ENCODE peak calls at places on chromosomes 6 and 20, in five cellular contexts. One of them, this sample, is unnamed.

GRCh38 chr6:160042014-160042773 is 73.3 kb downstream of the IGF2R start:
- DNase-seq in C1 segment of cervical spinal cord: no peak
- DNase-seq in GM12891: no peak
- DNase-seq in ascending aorta: no peak
- DNase-seq in COR-L47: no peak
- DNase-seq in this sample: no peak

GRCh38 chr6:44056392-44057237 is 70.6 kb downstream of the MRPL14 start:
- DNase-seq in C1 segment of cervical spinal cord: no peak
- DNase-seq in GM12891: no peak
- DNase-seq in ascending aorta: peak
- DNase-seq in COR-L47: no peak
- DNase-seq in this sample: no peak

GRCh38 chr6:135692426-135692825 is 159.1 kb upstream of the PDE7B start:
- DNase-seq in C1 segment of cervical spinal cord: no peak
- DNase-seq in GM12891: no peak
- DNase-seq in ascending aorta: no peak
- DNase-seq in COR-L47: no peak
- DNase-seq in this sample: no peak

GRCh38 chr6:21467091-21467490 is 126.5 kb upstream of the SOX4 start:
- DNase-seq in C1 segment of cervical spinal cord: no peak
- DNase-seq in GM12891: no peak
- DNase-seq in ascending aorta: no peak
- DNase-seq in COR-L47: no peak
- DNase-seq in this sample: no peak

GRCh38 chr20:47720636-47721427 is 64.4 kb downstream of the SULF2 start:
- DNase-seq in C1 segment of cervical spinal cord: no peak
- DNase-seq in GM12891: no peak
- DNase-seq in ascending aorta: no peak
- DNase-seq in COR-L47: no peak
- DNase-seq in this sample: no peak

GRCh38 chr6:136076496-136076895 is 173.6 kb downstream of the MTFR2 start:
- DNase-seq in C1 segment of cervical spinal cord: no peak
- DNase-seq in GM12891: no peak
- DNase-seq in ascending aorta: no peak
- DNase-seq in COR-L47: no peak
- DNase-seq in this sample: no peak

GRCh38 chr6:13848553-13849150 is 34.3 kb upstream of the MCUR1 start:
- DNase-seq in C1 segment of cervical spinal cord: no peak
- DNase-seq in GM12891: no peak
- DNase-seq in ascending aorta: no peak
- DNase-seq in COR-L47: peak
- DNase-seq in this sample: peak

GRCh38 chr20:16258766-16259165 is 314.5 kb downstream of the KIF16B start:
- DNase-seq in C1 segment of cervical spinal cord: no peak
- DNase-seq in GM12891: no peak
- DNase-seq in ascending aorta: no peak
- DNase-seq in COR-L47: no peak
- DNase-seq in this sample: no peak

GRCh38 chr6:7108196-7108963 is 619 bp downstream of the RREB1 start:
- DNase-seq in C1 segment of cervical spinal cord: peak
- DNase-seq in GM12891: no peak
- DNase-seq in ascending aorta: peak
- DNase-seq in COR-L47: no peak
- DNase-seq in this sample: no peak

GRCh38 chr6:45921703-45922270 is 93.9 kb downstream of the CLIC5 start:
- DNase-seq in C1 segment of cervical spinal cord: no peak
- DNase-seq in GM12891: no peak
- DNase-seq in ascending aorta: no peak
- DNase-seq in COR-L47: no peak
- DNase-seq in this sample: no peak

GRCh38 chr20:57038608-57039440 is 227.6 kb downstream of the BMP7 start:
- DNase-seq in C1 segment of cervical spinal cord: no peak
- DNase-seq in GM12891: no peak
- DNase-seq in ascending aorta: no peak
- DNase-seq in COR-L47: no peak
- DNase-seq in this sample: no peak

GRCh38 chr6:159968295-159969203 is at the start of gene IGF2R:
- DNase-seq in C1 segment of cervical spinal cord: peak
- DNase-seq in GM12891: peak
- DNase-seq in ascending aorta: peak
- DNase-seq in COR-L47: peak
- DNase-seq in this sample: peak

GRCh38 chr6:4510906-4511625 is 265.1 kb upstream of the CDYL start:
- DNase-seq in C1 segment of cervical spinal cord: no peak
- DNase-seq in GM12891: no peak
- DNase-seq in ascending aorta: no peak
- DNase-seq in COR-L47: no peak
- DNase-seq in this sample: no peak

GRCh38 chr6:158722176-158722729 is 72.4 kb downstream of the SYTL3 start:
- DNase-seq in C1 segment of cervical spinal cord: no peak
- DNase-seq in GM12891: no peak
- DNase-seq in ascending aorta: no peak
- DNase-seq in COR-L47: no peak
- DNase-seq in this sample: no peak

GRCh38 chr6:74631558-74631957 is 574.3 kb downstream of the COL12A1 start:
- DNase-seq in C1 segment of cervical spinal cord: no peak
- DNase-seq in GM12891: no peak
- DNase-seq in ascending aorta: no peak
- DNase-seq in COR-L47: no peak
- DNase-seq in this sample: no peak

GRCh38 chr20:13865825-13866351 is 81.1 kb downstream of the NDUFAF5 start:
- DNase-seq in C1 segment of cervical spinal cord: peak
- DNase-seq in GM12891: no peak
- DNase-seq in ascending aorta: no peak
- DNase-seq in COR-L47: peak
- DNase-seq in this sample: no peak

GRCh38 chr6:75759207-75759606 is 10.2 kb downstream of the MYO6 start:
- DNase-seq in C1 segment of cervical spinal cord: no peak
- DNase-seq in GM12891: no peak
- DNase-seq in ascending aorta: no peak
- DNase-seq in COR-L47: no peak
- DNase-seq in this sample: no peak

GRCh38 chr6:78629154-78629721 is 238.1 kb upstream of the IRAK1BP1 start:
- DNase-seq in C1 segment of cervical spinal cord: peak
- DNase-seq in GM12891: no peak
- DNase-seq in ascending aorta: no peak
- DNase-seq in COR-L47: no peak
- DNase-seq in this sample: no peak